ENCODE peak calls at places on chromosomes 6 and 20, in four cellular contexts. V is A549, W is HepG2, Y is K562. P is an unnamed sample.

GRCh38 chr6:147614501-147614900 is 106.0 kb downstream of the SAMD5 start:
- DNase-seq in W (no peak), V (no peak), Y (no peak), P (no peak)

GRCh38 chr6:12653396-12653910 is 63.1 kb upstream of the PHACTR1 start:
- DNase-seq in V (no peak), Y (no peak), W (no peak), P (no peak)

GRCh38 chr6:134002821-134003220 is 49.6 kb downstream of the SLC2A12 start:
- DNase-seq in V (no peak), Y (no peak), W (no peak), P (no peak)

GRCh38 chr6:158595223-158595622 is 35.3 kb downstream of the TMEM181 start:
- DNase-seq in W (peak), V (no peak), Y (no peak), P (no peak)

GRCh38 chr6:122886475-122886874 is 97.4 kb downstream of the SMPDL3A start:
- DNase-seq in Y (no peak), W (no peak), V (no peak), P (no peak)

GRCh38 chr6:147257760-147258159 is 53.5 kb downstream of the STXBP5 start:
- DNase-seq in V (no peak), W (no peak), Y (no peak), P (no peak)

GRCh38 chr6:113439861-113440260 is 417.3 kb upstream of the MARCKS start:
- DNase-seq in V (no peak), Y (no peak), W (no peak), P (no peak)

GRCh38 chr20:33445881-33446615 is 2.5 kb upstream of the SNTA1 start:
- DNase-seq in Y (no peak), V (no peak), W (no peak), P (no peak)

GRCh38 chr20:50558483-50558925 is 48.3 kb downstream of the PTPN1 start:
- DNase-seq in Y (peak), V (peak), W (no peak), P (no peak)

GRCh38 chr6:136415351-136416005 is 125.8 kb upstream of the BCLAF1 start:
- DNase-seq in Y (no peak), W (no peak), V (no peak), P (no peak)

GRCh38 chr6:144413418-144413817 is 128.3 kb downstream of the UTRN start:
- DNase-seq in W (no peak), Y (no peak), V (peak), P (no peak)

GRCh38 chr6:2828629-2829028 is 13.0 kb downstream of the SERPINB1 start:
- DNase-seq in W (no peak), V (no peak), Y (no peak), P (no peak)

GRCh38 chr6:41939091-41939847 is 2.3 kb downstream of the CCND3 start:
- DNase-seq in W (no peak), Y (peak), V (no peak), P (no peak)

GRCh38 chr6:753486-753885 is 60.5 kb upstream of the EXOC2 start:
- DNase-seq in V (no peak), W (no peak), Y (no peak), P (no peak)

GRCh38 chr6:107153061-107153460 is 37.7 kb upstream of the BEND3 start:
- DNase-seq in Y (no peak), V (no peak), W (no peak), P (no peak)

GRCh38 chr6:155486795-155487294 is 31.2 kb upstream of the NOX3 start:
- DNase-seq in Y (no peak), V (no peak), W (peak), P (no peak)

GRCh38 chr6:47919875-47920274 is 138.0 kb downstream of the OPN5 start:
- DNase-seq in V (no peak), W (no peak), Y (no peak), P (no peak)

GRCh38 chr6:125513978-125514377 is 212.2 kb upstream of the HDDC2 start:
- DNase-seq in Y (no peak), V (no peak), W (no peak), P (no peak)

DNA sequence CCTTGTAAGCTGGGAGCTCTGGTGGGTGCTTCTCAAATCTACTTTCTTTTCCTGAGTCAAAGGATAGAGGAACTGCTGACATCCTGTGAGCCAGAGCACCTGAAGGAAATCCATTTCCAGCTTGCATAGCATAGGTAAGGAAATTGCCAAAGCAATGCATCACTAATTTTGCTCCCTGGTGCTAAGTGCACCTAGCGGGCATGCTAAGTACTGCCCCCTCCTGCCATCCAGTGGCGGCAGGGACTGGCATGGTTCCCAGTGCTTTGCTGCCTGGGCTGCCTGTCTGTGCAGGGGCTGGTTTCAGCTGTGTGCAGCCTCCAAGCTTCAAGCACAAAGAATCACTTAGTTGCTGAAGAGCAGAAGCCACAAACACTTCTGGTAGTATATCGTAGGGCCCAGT is 63.9 kb downstream of the FARS2 start:
- DNase-seq in V (no peak), Y (no peak), W (no peak), P (no peak)
- TF ChIP-seq BHLHE40 in V (no peak), Y (no peak), W (no peak), P (no peak)

GRCh38 chr6:31734703-31735500 is 1.4 kb downstream of the CLIC1 start:
- DNase-seq in Y (peak), V (peak), W (peak), P (peak)
- TF ChIP-seq CHD2 in Y (peak), V (no peak), W (no peak), P (peak)

GRCh38 chr20:14720251-14720650 is 382.8 kb upstream of the FLRT3 start:
- DNase-seq in Y (no peak), V (no peak), W (no peak), P (no peak)

GRCh38 chr20:14716251-14716650 is 378.8 kb upstream of the FLRT3 start:
- DNase-seq in V (no peak), Y (no peak), W (no peak), P (no peak)

GRCh38 chr20:14715400-14715799 is 378.0 kb upstream of the FLRT3 start:
- DNase-seq in Y (no peak), W (no peak), V (no peak), P (no peak)

GRCh38 chr20:14721926-14722325 is 384.5 kb upstream of the FLRT3 start:
- DNase-seq in W (no peak), V (no peak), Y (no peak), P (no peak)

DNA sequence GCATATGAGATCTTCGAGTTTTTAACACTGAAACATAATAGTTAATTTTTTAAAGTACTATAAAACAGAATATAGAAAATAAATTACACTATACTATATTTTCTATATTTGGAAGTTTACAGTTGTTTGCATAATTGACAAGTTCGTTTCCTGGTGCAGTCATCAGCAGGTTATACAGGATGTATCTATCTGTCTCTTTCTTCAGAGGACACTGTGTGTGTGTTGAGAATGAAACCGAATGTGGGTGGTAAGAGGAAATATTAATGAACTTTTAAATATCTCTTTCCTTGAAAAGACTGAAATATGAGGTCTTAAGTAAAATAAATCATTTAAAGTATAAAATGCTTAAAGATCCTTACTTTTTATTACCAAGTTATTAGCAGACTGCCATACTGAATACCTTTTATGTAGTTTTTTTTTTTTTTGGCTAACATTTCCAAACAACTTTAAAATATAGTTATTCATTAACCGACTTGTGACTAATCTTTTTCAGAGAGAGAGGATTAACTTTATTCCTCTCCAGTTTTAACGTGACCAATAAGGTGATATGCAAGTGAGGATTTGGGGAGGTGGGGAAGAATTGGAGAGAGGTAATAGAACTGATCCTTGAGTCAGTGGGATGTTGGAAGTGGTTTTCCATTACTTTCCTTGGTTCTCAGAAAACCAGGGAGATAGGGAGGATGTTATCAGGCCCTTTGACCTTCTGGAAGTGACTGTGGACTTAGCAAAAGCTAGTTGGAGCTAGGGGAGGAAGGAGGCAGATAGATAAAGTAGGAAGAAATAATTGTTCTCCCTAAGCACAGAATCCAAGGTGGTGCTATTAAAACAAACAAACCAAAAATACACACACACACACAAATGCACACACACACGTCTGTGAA is 380.0 kb upstream of the FLRT3 start:
- DNase-seq in Y (no peak), W (peak), V (peak), P (no peak)
- TF ChIP-seq BHLHE40 in Y (no peak), W (no peak), V (no peak), P (no peak)

GRCh38 chr20:1353956-1354355 is 25.0 kb upstream of the SDCBP2 start:
- DNase-seq in V (no peak), Y (no peak), W (no peak), P (no peak)

GRCh38 chr20:1362484-1362883 is 30.4 kb downstream of the FKBP1A start:
- DNase-seq in V (no peak), Y (no peak), W (no peak), P (no peak)

GRCh38 chr20:1360094-1360493 is 31.2 kb upstream of the SDCBP2 start:
- DNase-seq in Y (no peak), V (no peak), W (no peak), P (no peak)

GRCh38 chr20:1363522-1363921 is 29.3 kb downstream of the FKBP1A start:
- DNase-seq in W (no peak), Y (no peak), V (no peak), P (no peak)

DNA sequence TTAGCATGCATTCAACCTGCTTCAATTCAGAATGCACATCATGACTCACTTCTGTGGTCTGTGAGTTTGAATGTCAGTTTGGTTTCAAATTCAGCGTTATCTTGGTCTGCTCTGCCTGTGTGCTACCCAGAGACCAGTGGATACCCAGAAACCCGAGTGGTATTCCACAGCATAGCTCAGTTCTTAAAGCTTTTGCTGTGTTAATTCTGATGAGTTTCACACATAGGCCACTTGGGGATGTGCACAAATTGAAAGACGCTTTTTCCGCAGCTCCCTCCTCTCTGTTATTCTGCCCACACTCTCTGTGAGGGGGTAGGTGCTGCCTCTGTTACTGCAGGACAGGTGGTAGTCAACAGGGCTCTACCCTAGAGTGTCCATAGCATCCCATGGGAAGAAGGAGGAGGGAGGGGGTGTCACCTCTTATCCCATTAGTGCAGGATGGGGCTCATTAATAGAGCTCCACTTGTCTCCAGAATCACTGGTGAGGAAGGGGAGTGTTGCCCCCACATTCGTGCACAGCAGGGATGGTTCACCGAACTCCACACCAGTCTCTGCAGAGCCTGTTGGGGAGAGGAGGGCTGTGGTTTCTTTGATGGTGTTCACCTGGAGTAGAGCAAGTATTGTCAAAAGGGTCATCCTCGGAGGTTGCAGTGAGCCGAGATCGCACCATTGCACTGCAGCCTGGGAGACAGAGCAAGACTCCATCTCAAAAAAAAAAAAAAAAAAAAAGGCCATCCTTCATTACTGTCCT is 29.2 kb upstream of the SDCBP2 start:
- DNase-seq in Y (no peak), W (no peak), V (no peak), P (no peak)
- TF ChIP-seq CHD2 in Y (no peak), W (no peak), V (no peak), P (no peak)

GRCh38 chr20:58838174-58838573 is 12.5 kb downstream of the GNAS-AS1 start:
- DNase-seq in V (no peak), Y (no peak), W (no peak), P (no peak)

GRCh38 chr20:58840816-58841538 is 9.7 kb downstream of the GNAS-AS1 start:
- DNase-seq in Y (no peak), W (no peak), V (no peak), P (no peak)

GRCh38 chr20:58839991-58840747 is 10.5 kb downstream of the GNAS-AS1 start:
- DNase-seq in V (no peak), W (no peak), Y (no peak), P (no peak)

GRCh38 chr20:58837717-58838116 is 13.0 kb downstream of the GNAS-AS1 start:
- DNase-seq in Y (no peak), W (no peak), V (no peak), P (no peak)

DNA sequence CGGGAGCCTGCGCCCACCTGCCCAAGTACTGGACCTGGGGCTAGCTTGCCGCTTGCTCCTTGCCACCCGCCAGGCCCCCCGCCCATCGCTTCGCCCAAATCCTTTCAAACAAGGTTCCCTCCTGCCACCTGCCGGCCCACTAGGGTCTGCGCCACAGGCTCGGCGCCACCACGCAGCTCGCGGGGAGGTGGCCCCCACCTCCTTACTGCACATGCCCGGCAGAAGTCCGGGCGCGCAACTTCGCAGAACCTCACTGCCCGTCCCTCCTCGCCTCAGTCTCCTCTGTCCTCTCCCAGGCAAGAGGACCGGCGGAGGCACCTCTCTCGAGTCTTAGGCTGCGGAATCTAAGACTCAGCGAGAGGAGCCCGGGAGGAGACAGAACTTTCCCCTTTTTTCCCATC is 11.2 kb downstream of the GNAS-AS1 start:
- DNase-seq in Y (peak), W (peak), V (peak), P (no peak)
- TF ChIP-seq BHLHE40 in Y (no peak), W (no peak), V (no peak), P (no peak)

GRCh38 chr6:88050140-88050818 is 2.6 kb downstream of the SPACA1 start:
- DNase-seq in W (no peak), Y (no peak), V (no peak), P (no peak)
- TF ChIP-seq CHD2 in W (no peak), Y (no peak), V (no peak), P (no peak)

GRCh38 chr20:4794846-4795245 is 73.1 kb downstream of the PRND start:
- DNase-seq in Y (no peak), V (no peak), W (no peak), P (no peak)
- TF ChIP-seq BHLHE40 in Y (no peak), V (no peak), W (no peak), P (no peak)